ENCODE peak calls at places on chromosomes 16 and 17, in five cellular contexts. P is K562, N is A549, J is GM12878, M is HepG2. D is an unnamed sample.

GRCh38 chr17:42117397-42118125 is 3.6 kb downstream of the KAT2A start:
- DNase-seq in P (no peak), N (no peak), J (no peak), M (no peak), D (no peak)

GRCh38 chr17:17919169-17920107 is 52.8 kb downstream of the TOM1L2 start:
- DNase-seq in P (peak), N (peak), J (peak), M (peak), D (peak)

GRCh38 chr16:10964891-10965326 is 20.5 kb downstream of the CLEC16A start:
- DNase-seq in P (no peak), N (no peak), J (peak), M (no peak), D (no peak)

GRCh38 chr16:12320298-12320706 is 343.8 kb downstream of the SNX29 start:
- DNase-seq in P (no peak), N (no peak), J (no peak), M (no peak), D (no peak)

GRCh38 chr17:7704601-7705268 is at the start of gene EFNB3:
- DNase-seq in P (peak), N (peak), J (no peak), M (no peak), D (peak)

GRCh38 chr16:8026450-8026849 is 563.9 kb downstream of the TMEM114 start:
- DNase-seq in P (peak), N (no peak), J (no peak), M (no peak), D (peak)

GRCh38 chr17:2120550-2121335 is 65.8 kb downstream of the HIC1 start:
- DNase-seq in P (no peak), N (no peak), J (no peak), M (no peak), D (no peak)

GRCh38 chr16:1630450-1631213 is 18.5 kb downstream of the CRAMP1 start:
- DNase-seq in P (no peak), N (no peak), J (no peak), M (no peak), D (no peak)

GRCh38 chr16:4513086-4513860 is 25.3 kb downstream of the CDIP1 start:
- DNase-seq in P (no peak), N (no peak), J (no peak), M (no peak), D (no peak)

GRCh38 chr16:18941471-18941870 is 15.3 kb upstream of the SMG1 start:
- DNase-seq in P (no peak), N (no peak), J (no peak), M (no peak), D (no peak)

GRCh38 chr16:5382484-5382883 is 284.9 kb upstream of the EEF2KMT start:
- DNase-seq in P (no peak), N (no peak), J (no peak), M (no peak), D (no peak)

GRCh38 chr16:70772493-70772892 is 28.5 kb downstream of the VAC14 start:
- DNase-seq in P (no peak), N (no peak), J (no peak), M (no peak), D (no peak)

GRCh38 chr17:63772801-63773271 is 561 bp downstream of the CCDC47 start:
- DNase-seq in P (no peak), N (peak), J (no peak), M (peak), D (peak)

GRCh38 chr16:23994615-23995014 is 158.8 kb downstream of the PRKCB start:
- DNase-seq in P (no peak), N (no peak), J (no peak), M (no peak), D (no peak)

GRCh38 chr17:61208301-61209098 is 191.1 kb upstream of the TBX2 start:
- DNase-seq in P (no peak), N (peak), J (no peak), M (no peak), D (no peak)

GRCh38 chr17:55492951-55493350 is 18.3 kb downstream of the SMIM36 start:
- DNase-seq in P (no peak), N (no peak), J (no peak), M (peak), D (no peak)

GRCh38 chr17:55495239-55495638 is 16.0 kb downstream of the SMIM36 start:
- DNase-seq in P (no peak), N (peak), J (no peak), M (no peak), D (no peak)

GRCh38 chr17:55500103-55500502 is 11.1 kb downstream of the SMIM36 start:
- DNase-seq in P (no peak), N (no peak), J (no peak), M (no peak), D (no peak)

DNA sequence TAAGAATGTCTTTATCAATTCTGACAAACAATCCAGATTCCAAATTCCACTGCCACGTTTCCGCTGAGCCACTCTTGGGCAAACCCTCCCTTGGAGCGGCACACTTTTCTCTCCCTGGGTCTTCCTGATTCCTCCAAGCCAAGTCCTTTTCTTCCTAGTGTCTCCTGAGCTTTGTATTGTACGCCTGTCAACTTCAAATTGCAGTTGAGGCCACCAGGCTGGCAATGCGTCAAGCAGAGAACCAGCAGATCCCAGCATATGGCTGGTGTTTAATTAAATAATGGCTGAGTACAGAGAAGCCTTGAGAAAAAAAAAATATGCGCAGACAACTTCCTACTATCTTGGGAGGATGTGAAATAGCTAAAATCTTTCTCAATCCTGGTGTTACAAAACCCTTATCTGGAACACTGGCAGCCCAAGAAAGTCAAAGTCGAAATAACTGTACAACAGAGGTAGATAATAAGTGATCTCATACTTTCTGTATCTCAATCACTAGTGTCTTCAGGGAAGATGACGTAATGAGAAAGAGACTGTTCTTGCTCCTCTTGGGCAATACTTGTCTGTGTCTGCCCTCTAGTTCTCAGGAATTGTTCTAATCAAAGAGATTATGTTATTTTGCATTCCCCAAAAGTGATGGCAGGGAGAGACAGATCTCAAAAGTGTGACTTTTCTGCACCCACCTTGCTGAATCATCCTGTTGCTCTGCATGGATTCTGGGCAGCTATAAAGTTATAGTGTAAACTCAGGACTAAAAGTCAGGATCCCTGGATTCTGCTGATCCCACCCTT is 15.0 kb downstream of the SMIM36 start:
- DNase-seq in P (no peak), N (peak), J (no peak), M (peak), D (no peak)
- TF ChIP-seq JUNB in P (peak), N (peak), J (peak), M (no peak), D (no peak)

GRCh38 chr16:50599494-50599893 is 51.3 kb downstream of the NKD1 start:
- DNase-seq in P (no peak), N (no peak), J (no peak), M (no peak), D (no peak)
- TF ChIP-seq JUNB in P (no peak), N (no peak), J (no peak), M (no peak), D (no peak)

GRCh38 chr16:76665571-76666275 is 388.5 kb downstream of the CNTNAP4 start:
- DNase-seq in P (no peak), N (no peak), J (no peak), M (no peak), D (no peak)

GRCh38 chr16:76670125-76670857 is 393.1 kb downstream of the CNTNAP4 start:
- DNase-seq in P (no peak), N (no peak), J (no peak), M (no peak), D (no peak)

GRCh38 chr16:76669288-76669687 is 392.1 kb downstream of the CNTNAP4 start:
- DNase-seq in P (no peak), N (no peak), J (no peak), M (no peak), D (no peak)

DNA sequence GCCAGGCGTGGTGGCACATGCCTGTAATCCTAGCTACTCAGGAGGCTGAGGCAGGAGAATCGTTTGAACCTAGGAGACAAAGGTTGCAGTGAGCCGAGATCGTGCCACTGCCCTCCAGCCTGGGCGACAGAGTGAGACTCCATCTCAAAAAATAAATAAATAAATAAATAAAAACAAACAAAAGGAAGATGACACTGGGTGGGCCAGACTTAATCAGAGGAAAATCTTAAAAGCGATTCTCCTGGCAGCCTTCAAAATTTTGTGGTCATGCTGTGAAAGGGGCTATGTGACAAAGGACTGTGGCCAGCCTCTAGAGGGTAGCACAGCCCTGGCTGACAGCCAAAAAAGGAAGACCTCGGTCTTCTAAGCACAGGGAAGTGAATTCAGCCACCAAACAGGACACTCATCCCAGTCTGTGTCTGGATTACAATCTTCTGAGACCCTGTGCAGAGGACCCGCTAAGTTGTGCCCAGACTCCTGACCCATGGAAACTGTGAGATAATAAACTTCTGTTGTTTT is 391.1 kb downstream of the CNTNAP4 start:
- DNase-seq in P (peak), N (no peak), J (no peak), M (peak), D (peak)
- TF ChIP-seq JUNB in P (no peak), N (no peak), J (no peak), M (no peak), D (no peak)

GRCh38 chr17:11170901-11171300 is 70.1 kb upstream of the SHISA6 start:
- DNase-seq in P (no peak), N (no peak), J (no peak), M (no peak), D (no peak)

GRCh38 chr17:11177340-11177739 is 63.7 kb upstream of the SHISA6 start:
- DNase-seq in P (no peak), N (no peak), J (no peak), M (no peak), D (no peak)

GRCh38 chr17:11182430-11182829 is 58.6 kb upstream of the SHISA6 start:
- DNase-seq in P (no peak), N (no peak), J (no peak), M (no peak), D (no peak)

GRCh38 chr17:11178576-11178975 is 62.4 kb upstream of the SHISA6 start:
- DNase-seq in P (no peak), N (no peak), J (no peak), M (no peak), D (no peak)

DNA sequence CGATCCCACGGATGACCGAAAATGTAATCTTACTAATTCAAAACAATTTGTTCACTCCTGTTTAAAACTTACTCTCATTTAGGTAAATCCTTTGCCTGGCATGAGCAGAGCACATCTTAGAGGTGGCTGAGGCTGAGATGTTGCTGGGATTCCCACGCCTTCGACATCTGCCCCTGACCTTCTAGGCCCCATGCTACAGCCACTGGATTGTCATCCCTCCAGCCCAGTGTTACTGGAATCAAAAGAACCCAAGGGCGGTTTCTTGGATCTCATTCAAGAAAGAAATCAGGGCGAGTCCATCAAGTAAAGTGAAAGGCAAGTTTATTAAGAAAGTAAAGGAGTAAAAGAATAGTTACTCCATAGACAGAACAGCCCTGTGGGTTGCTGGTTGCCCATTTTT is 64.5 kb upstream of the SHISA6 start:
- DNase-seq in P (no peak), N (no peak), J (no peak), M (no peak), D (no peak)
- TF ChIP-seq JUNB in P (no peak), N (no peak), J (no peak), M (no peak), D (no peak)

DNA sequence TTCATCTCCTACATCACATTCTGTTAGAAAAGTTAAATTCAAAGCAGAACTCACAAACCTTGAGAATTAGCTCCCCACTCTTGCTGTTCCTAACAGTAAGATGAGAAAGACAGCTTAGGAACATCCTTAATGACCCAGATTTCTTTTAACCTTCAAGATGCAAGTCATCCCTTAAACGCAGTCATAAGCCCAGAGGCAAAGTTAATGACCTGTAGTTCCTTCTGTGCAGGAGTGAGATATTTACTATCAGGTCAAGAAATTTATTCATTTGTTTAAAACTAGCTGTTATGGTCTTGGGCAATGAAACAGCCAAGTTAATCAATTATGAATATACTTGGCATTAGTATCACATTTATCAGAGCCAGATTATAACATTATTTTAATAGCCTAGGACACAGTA is 37.0 kb downstream of the NXPH3 start:
- DNase-seq in P (no peak), N (no peak), J (no peak), M (no peak), D (no peak)
- TF ChIP-seq JUNB in P (no peak), N (no peak), J (no peak), M (no peak), D (no peak)

GRCh38 chr16:3023415-3023668 is 400 bp downstream of the HCFC1R1 start:
- DNase-seq in P (no peak), N (no peak), J (no peak), M (no peak), D (peak)
- TF ChIP-seq JUNB in P (no peak), N (no peak), J (no peak), M (no peak), D (no peak)

GRCh38 chr17:66834919-66835454 is at the start of gene CACNG5:
- DNase-seq in P (peak), N (no peak), J (no peak), M (no peak), D (peak)
- TF ChIP-seq JUNB in P (no peak), N (no peak), J (no peak), M (no peak), D (no peak)

GRCh38 chr17:71828182-71828596 is 292.6 kb upstream of the SOX9 start:
- DNase-seq in P (no peak), N (no peak), J (no peak), M (no peak), D (peak)
- TF ChIP-seq JUNB in P (no peak), N (no peak), J (no peak), M (no peak), D (no peak)

GRCh38 chr16:88783391-88784073 is 1.5 kb downstream of the PIEZO1 start:
- DNase-seq in P (no peak), N (no peak), J (no peak), M (no peak), D (no peak)

GRCh38 chr16:88787579-88788314 is 2.7 kb upstream of the PIEZO1 start:
- DNase-seq in P (no peak), N (no peak), J (no peak), M (peak), D (no peak)

GRCh38 chr16:88784074-88784855 is 755 bp downstream of the PIEZO1 start:
- DNase-seq in P (peak), N (peak), J (no peak), M (peak), D (peak)

GRCh38 chr16:88784856-88785105 is 239 bp downstream of the PIEZO1 start:
- DNase-seq in P (no peak), N (no peak), J (no peak), M (no peak), D (peak)

GRCh38 chr16:88785106-88785924 is at the start of gene PIEZO1:
- DNase-seq in P (peak), N (peak), J (no peak), M (no peak), D (peak)
- TF ChIP-seq JUNB in P (no peak), N (no peak), J (no peak), M (no peak), D (no peak)